ENCODE peak calls at places on chromosome 14, in seven cellular contexts. K, G, U, I, R, O and W are unnamed samples.

GRCh38 chr14:55237999-55238680 is 33.1 kb upstream of the FBXO34 start:
- DNase-seq in R (no peak), I (no peak), O (peak; percentile 5), K (no peak), G (no peak), U (no peak), W (no peak)

GRCh38 chr14:65613251-65613650 is 200.7 kb downstream of the FUT8 start:
- DNase-seq in O (no peak), G (no peak), R (no peak), K (no peak), U (no peak), I (no peak), W (no peak)

GRCh38 chr14:75981426-75981825 is 369 bp downstream of the TGFB3 start:
- DNase-seq in R (no peak), O (no peak), K (no peak), G (peak; percentile 76), I (no peak), U (peak; percentile 24), W (no peak)

GRCh38 chr14:61477845-61478438 is 156.6 kb downstream of the PRKCH start:
- DNase-seq in R (peak; percentile 73), I (no peak), G (no peak), O (peak; percentile 56), U (no peak), K (no peak), W (peak; percentile 79)

GRCh38 chr14:69693145-69693544 is 73.8 kb upstream of the SRSF5 start:
- DNase-seq in I (no peak), R (no peak), O (no peak), G (no peak), K (no peak), U (no peak), W (no peak)

GRCh38 chr14:85443001-85443400 is 86.9 kb upstream of the FLRT2 start:
- DNase-seq in R (no peak), I (no peak), G (no peak), U (no peak), O (no peak), K (no peak), W (no peak)

GRCh38 chr14:70785556-70785955 is 23.8 kb downstream of the MAP3K9 start:
- DNase-seq in U (no peak), G (no peak), K (no peak), R (no peak), I (no peak), O (peak; percentile 19), W (no peak)

GRCh38 chr14:53571589-53571988 is 385.0 kb downstream of the BMP4 start:
- DNase-seq in K (no peak), R (no peak), G (no peak), I (no peak), U (no peak), O (no peak), W (no peak)

GRCh38 chr14:92198804-92199203 is 77.0 kb downstream of the CPSF2 start:
- DNase-seq in K (no peak), O (no peak), I (no peak), U (no peak), G (no peak), R (no peak), W (no peak)

GRCh38 chr14:55117816-55118441 is 11.1 kb upstream of the LGALS3 start:
- DNase-seq in U (peak; percentile 67), G (no peak), R (no peak), I (no peak), O (no peak), K (peak; percentile 70), W (no peak)

GRCh38 chr14:64508215-64508776 is 3.7 kb downstream of the ZBTB1 start:
- DNase-seq in U (no peak), I (no peak), R (no peak), G (no peak), O (no peak), K (no peak), W (no peak)

GRCh38 chr14:54258382-54258781 is 138.4 kb upstream of the CDKN3 start:
- DNase-seq in U (no peak), R (no peak), G (no peak), K (no peak), I (no peak), O (no peak), W (no peak)

GRCh38 chr14:68216072-68216471 is 396.5 kb downstream of the RAD51B start:
- DNase-seq in R (no peak), O (no peak), G (no peak), I (no peak), K (no peak), U (no peak), W (no peak)

GRCh38 chr14:54669759-54670630 is 103.1 kb downstream of the SAMD4A start:
- DNase-seq in I (no peak), U (peak; percentile 74), G (no peak), K (peak; percentile 87), R (no peak), O (peak; percentile 67), W (peak; percentile 57)

GRCh38 chr14:31837056-31837455 is 240.0 kb upstream of the ARHGAP5 start:
- DNase-seq in I (no peak), O (no peak), K (no peak), R (no peak), G (no peak), U (no peak), W (no peak)

GRCh38 chr14:99234366-99234765 is 37.6 kb downstream of the BCL11B start:
- DNase-seq in I (no peak), U (no peak), O (no peak), K (no peak), R (no peak), G (no peak), W (no peak)

GRCh38 chr14:50233335-50234250 is 2.2 kb upstream of the SOS2 start:
- DNase-seq in G (no peak), I (no peak), R (no peak), O (no peak), U (no peak), K (no peak), W (no peak)

GRCh38 chr14:105878125-105878524 is 351.7 kb downstream of the TMEM121 start:
- DNase-seq in G (no peak), R (peak; percentile 4), U (no peak), O (no peak), K (no peak), I (no peak), W (no peak)

GRCh38 chr14:69924181-69924580 is 45.0 kb downstream of the SMOC1 start:
- DNase-seq in R (no peak), I (no peak), G (peak; percentile 35), K (peak; percentile 65), O (no peak), U (no peak), W (no peak)